ENCODE peak calls at places on chromosomes 12 and 14, in ten cellular contexts. P, A, G, R, L, S, Y, E, X and U are unnamed samples.

GRCh38 chr12:111451649-111452129 is 46.0 kb downstream of the SH2B3 start:
- DNase-seq in P (peak; percentile 68), A (peak; percentile 10), G (peak; percentile 77), R (peak; percentile 37), L (peak; percentile 22), S (peak; percentile 72), Y (peak; percentile 52), E (peak; percentile 47), X (no peak), U (no peak)

GRCh38 chr12:111034911-111035577 is 114.7 kb upstream of the MYL2 start:
- DNase-seq in P (no peak), A (no peak), G (no peak), R (no peak), L (no peak), S (peak; percentile 9), Y (peak; percentile 72), E (no peak), X (no peak), U (no peak)

GRCh38 chr14:64703393-64704144 is 655 bp upstream of the PLEKHG3 start:
- DNase-seq in P (peak; percentile 10), A (no peak), G (no peak), R (peak; percentile 46), L (no peak), S (no peak), Y (peak; percentile 70), E (no peak), X (no peak), U (no peak)

GRCh38 chr14:73223049-73223448 is 14.3 kb upstream of the PAPLN start:
- DNase-seq in P (no peak), A (no peak), G (no peak), R (no peak), L (no peak), S (no peak), Y (no peak), E (peak; percentile 54), X (no peak), U (no peak)

GRCh38 chr12:74897425-74898211 is 312.0 kb downstream of the KCNC2 start:
- DNase-seq in P (no peak), A (no peak), G (no peak), R (no peak), L (no peak), S (no peak), Y (no peak), E (no peak), X (no peak), U (no peak)

GRCh38 chr14:31766315-31766892 is 205.2 kb downstream of the NUBPL start:
- DNase-seq in P (no peak), A (no peak), G (no peak), R (no peak), L (no peak), S (no peak), Y (no peak), E (no peak), X (no peak), U (no peak)

GRCh38 chr14:102933618-102934231 is 11.3 kb downstream of the AMN start:
- DNase-seq in P (no peak), A (no peak), G (no peak), R (no peak), L (no peak), S (no peak), Y (no peak), E (no peak), X (no peak), U (no peak)

GRCh38 chr12:127121494-127122070 is 1145.4 kb upstream of the TMEM132C start:
- DNase-seq in P (no peak), A (no peak), G (no peak), R (no peak), L (no peak), S (no peak), Y (no peak), E (no peak), X (no peak), U (no peak)

GRCh38 chr14:71365305-71365865 is 458.1 kb downstream of the PCNX1 start:
- DNase-seq in P (no peak), A (no peak), G (no peak), R (peak; percentile 48), L (no peak), S (peak; percentile 45), Y (no peak), E (no peak), X (no peak), U (no peak)

GRCh38 chr12:53049582-53050318 is at the start of gene TNS2:
- DNase-seq in P (peak; percentile 81), A (peak; percentile 85), G (peak; percentile 93), R (peak; percentile 57), L (peak; percentile 77), S (peak; percentile 67), Y (peak; percentile 82), E (peak; percentile 80), X (no peak), U (no peak)

GRCh38 chr12:7645395-7646177 is 20.1 kb downstream of the APOBEC1 start:
- DNase-seq in P (peak; percentile 34), A (peak; percentile 67), G (no peak), R (peak; percentile 10), L (peak; percentile 47), S (peak; percentile 52), Y (peak; percentile 79), E (no peak), X (peak; percentile 3), U (no peak)

GRCh38 chr14:38420045-38420444 is 164.2 kb upstream of the CLEC14A start:
- DNase-seq in P (no peak), A (no peak), G (no peak), R (peak; percentile 27), L (no peak), S (peak; percentile 53), Y (no peak), E (peak; percentile 16), X (peak; percentile 20), U (no peak)

GRCh38 chr14:90275455-90275814 is 19.1 kb downstream of the PSMC1 start:
- DNase-seq in P (no peak), A (peak; percentile 12), G (no peak), R (no peak), L (no peak), S (no peak), Y (no peak), E (no peak), X (no peak), U (no peak)

GRCh38 chr12:93300611-93301021 is 77.1 kb upstream of the NUDT4 start:
- DNase-seq in P (no peak), A (no peak), G (no peak), R (no peak), L (no peak), S (no peak), Y (no peak), E (no peak), X (no peak), U (no peak)

GRCh38 chr12:25482637-25483036 is 70.4 kb downstream of the LMNTD1 start:
- DNase-seq in P (no peak), A (no peak), G (peak; percentile 13), R (no peak), L (no peak), S (no peak), Y (no peak), E (no peak), X (no peak), U (no peak)

GRCh38 chr12:3527181-3527580 is 36.2 kb downstream of the PRMT8 start:
- DNase-seq in P (peak; percentile 24), A (no peak), G (no peak), R (peak; percentile 71), L (no peak), S (peak; percentile 95), Y (no peak), E (peak; percentile 77), X (peak; percentile 48), U (no peak)

GRCh38 chr14:70655110-70655826 is 13.6 kb downstream of the TTC9 start:
- DNase-seq in P (peak; percentile 1), A (no peak), G (peak; percentile 26), R (no peak), L (no peak), S (no peak), Y (peak; percentile 91), E (no peak), X (no peak), U (no peak)

GRCh38 chr12:6463211-6463610 is 7.3 kb downstream of the VAMP1 start:
- DNase-seq in P (peak; percentile 39), A (no peak), G (no peak), R (no peak), L (no peak), S (no peak), Y (no peak), E (no peak), X (no peak), U (no peak)
- H3K4me3 ChIP-seq in P (no peak overlapping the region), A (no peak overlapping the region), G (no peak overlapping the region), R (no peak overlapping the region), L (no peak overlapping the region), S (no peak overlapping the region), Y (no peak overlapping the region), E (no peak overlapping the region), X (no peak overlapping the region), U (no peak overlapping the region)

GRCh38 chr14:94591871-94592270 is 10.6 kb downstream of the SERPINA5 start:
- DNase-seq in P (no peak), A (no peak), G (no peak), R (no peak), L (no peak), S (no peak), Y (no peak), E (no peak), X (no peak), U (no peak)
- TF ChIP-seq CTCF in P (no peak), A (no peak), G (no peak), R (no peak), L (no peak), S (no peak), Y (no peak), E (no peak), X (no peak), U (no peak)

GRCh38 chr12:57603758-57604453 is 718 bp upstream of the DTX3 start:
- DNase-seq in P (no peak), A (peak; percentile 71), G (peak; percentile 90), R (peak; percentile 78), L (peak; percentile 66), S (peak; percentile 35), Y (peak; percentile 75), E (peak; percentile 36), X (peak; percentile 38), U (no peak)
- H3K4me3 ChIP-seq in P (peak overlapping the region; percentile 22), A (peak overlapping the region; percentile 79), G (peak overlapping the region; percentile 89), R (peak overlapping the region; percentile 53), L (peak overlapping the region; percentile 7), S (peak overlapping the region; percentile 59), Y (peak overlapping the region; percentile 93), E (peak overlapping the region; percentile 65), X (peak overlapping the region; percentile 59), U (peak overlapping the region; percentile 83)

DNA sequence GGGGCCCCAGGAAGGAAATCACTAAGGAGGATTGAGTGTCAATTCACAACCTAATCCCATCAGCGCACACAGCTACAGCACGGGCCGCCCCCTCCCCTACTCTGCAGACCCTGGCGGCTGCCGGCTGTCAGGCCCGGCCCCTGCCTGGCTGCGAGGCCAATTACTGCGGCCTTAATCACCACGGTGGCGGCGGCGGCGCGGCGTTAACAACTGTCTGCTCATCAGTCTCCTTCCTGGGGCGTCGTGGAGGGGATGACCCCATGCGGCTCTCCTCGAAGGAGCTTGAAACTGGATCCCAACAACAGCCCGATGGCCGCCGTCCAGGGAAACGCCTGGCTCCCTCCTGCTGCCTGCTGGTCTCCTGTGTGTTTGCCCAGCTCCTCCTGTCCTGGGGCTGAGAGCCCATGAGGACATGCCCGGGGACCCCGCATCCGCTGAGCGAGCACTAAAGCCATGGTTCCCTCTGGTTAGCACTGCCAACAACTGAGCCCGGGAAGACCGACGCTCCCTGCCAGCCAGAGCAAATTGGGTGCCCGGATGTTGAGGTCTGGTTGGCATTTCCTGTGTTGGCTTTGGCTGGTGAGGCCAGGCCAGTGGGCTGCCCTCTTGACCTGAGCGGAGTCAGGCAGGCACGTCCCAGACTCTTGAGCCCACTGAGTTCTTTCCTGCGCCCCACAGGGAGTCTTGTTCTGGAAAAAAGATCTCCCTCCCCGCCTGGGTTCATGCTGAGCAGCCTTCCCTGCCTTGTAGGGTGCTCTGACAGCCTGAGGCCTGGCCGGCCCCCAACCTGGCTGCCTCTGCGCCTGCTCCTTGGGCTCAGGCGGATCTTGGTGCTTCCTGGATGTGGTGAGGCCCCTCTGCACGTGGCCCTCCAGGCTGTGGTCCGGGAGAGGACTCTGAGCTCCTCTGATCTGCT is 21.7 kb upstream of the EIF2B2 start:
- DNase-seq in P (peak; percentile 67), A (peak; percentile 10), G (peak; percentile 95), R (peak; percentile 72), L (no peak), S (peak; percentile 33), Y (peak; percentile 64), E (peak; percentile 41), X (no peak), U (no peak)
- TF ChIP-seq CTCF in P (no peak), A (no peak), G (no peak), R (no peak), L (no peak), S (no peak), Y (no peak), E (no peak), X (no peak), U (no peak)